ENCODE peak calls at places on chromosomes 13 and 19, in six cellular contexts. One of them, this sample, is unnamed.

GRCh38 chr13:101026736-101027398 is 352.3 kb upstream of the TMTC4 start:
- DNase-seq in H1: no peak
- DNase-seq in A549: no peak
- DNase-seq in endothelial cell of umbilical vein: no peak
- DNase-seq in K562: no peak
- DNase-seq in HepG2: no peak
- DNase-seq in this sample: no peak

GRCh38 chr19:21638776-21639175 is 128.6 kb downstream of the ZNF100 start:
- DNase-seq in H1: no peak
- DNase-seq in A549: no peak
- DNase-seq in endothelial cell of umbilical vein: no peak
- DNase-seq in K562: no peak
- DNase-seq in HepG2: no peak
- DNase-seq in this sample: no peak

GRCh38 chr13:40681341-40682051 is 15.1 kb upstream of the FOXO1 start:
- DNase-seq in H1: no peak
- DNase-seq in A549: no peak
- DNase-seq in endothelial cell of umbilical vein: peak
- DNase-seq in K562: peak
- DNase-seq in HepG2: no peak
- DNase-seq in this sample: no peak

GRCh38 chr13:112968910-112969691 is at the start of gene MCF2L:
- DNase-seq in H1: no peak
- DNase-seq in A549: peak
- DNase-seq in endothelial cell of umbilical vein: peak
- DNase-seq in K562: no peak
- DNase-seq in HepG2: peak
- DNase-seq in this sample: no peak

GRCh38 chr19:47699360-47699917 is 13.8 kb upstream of the EHD2 start:
- DNase-seq in H1: no peak
- DNase-seq in A549: peak
- DNase-seq in endothelial cell of umbilical vein: peak
- DNase-seq in K562: peak
- DNase-seq in HepG2: peak
- DNase-seq in this sample: peak

GRCh38 chr19:5627395-5627904 is 4.6 kb downstream of the SAFB start:
- DNase-seq in H1: no peak
- DNase-seq in A549: no peak
- DNase-seq in endothelial cell of umbilical vein: no peak
- DNase-seq in K562: peak
- DNase-seq in HepG2: no peak
- DNase-seq in this sample: peak

GRCh38 chr13:73293902-73294523 is 235.2 kb downstream of the KLF5 start:
- DNase-seq in H1: peak
- DNase-seq in A549: no peak
- DNase-seq in endothelial cell of umbilical vein: no peak
- DNase-seq in K562: no peak
- DNase-seq in HepG2: peak
- DNase-seq in this sample: no peak

GRCh38 chr19:543912-544608 is at the start of gene GZMM:
- DNase-seq in H1: no peak
- DNase-seq in A549: no peak
- DNase-seq in endothelial cell of umbilical vein: no peak
- DNase-seq in K562: peak
- DNase-seq in HepG2: no peak
- DNase-seq in this sample: no peak

GRCh38 chr13:111248822-111249221 is 71.6 kb upstream of the TEX29 start:
- DNase-seq in H1: no peak
- DNase-seq in A549: no peak
- DNase-seq in endothelial cell of umbilical vein: no peak
- DNase-seq in K562: no peak
- DNase-seq in HepG2: no peak
- DNase-seq in this sample: no peak

GRCh38 chr13:86051134-86052103 is 252.2 kb upstream of the SLITRK6 start:
- DNase-seq in H1: no peak
- DNase-seq in A549: peak
- DNase-seq in endothelial cell of umbilical vein: no peak
- DNase-seq in K562: no peak
- DNase-seq in HepG2: no peak
- DNase-seq in this sample: no peak

GRCh38 chr13:20716951-20717350 is 13.5 kb downstream of the IL17D start:
- DNase-seq in H1: no peak
- DNase-seq in A549: no peak
- DNase-seq in endothelial cell of umbilical vein: no peak
- DNase-seq in K562: no peak
- DNase-seq in HepG2: no peak
- DNase-seq in this sample: no peak

GRCh38 chr13:51783432-51784094 is 20.4 kb downstream of the DHRS12 start:
- DNase-seq in H1: no peak
- DNase-seq in A549: no peak
- DNase-seq in endothelial cell of umbilical vein: no peak
- DNase-seq in K562: no peak
- DNase-seq in HepG2: no peak
- DNase-seq in this sample: no peak

GRCh38 chr19:47247308-47247990 is 8.9 kb upstream of the CCDC9 start:
- DNase-seq in H1: no peak
- DNase-seq in A549: peak
- DNase-seq in endothelial cell of umbilical vein: peak
- DNase-seq in K562: peak
- DNase-seq in HepG2: peak
- DNase-seq in this sample: peak

GRCh38 chr13:36571444-36571843 is 102.4 kb upstream of the SERTM1 start:
- DNase-seq in H1: no peak
- DNase-seq in A549: no peak
- DNase-seq in endothelial cell of umbilical vein: no peak
- DNase-seq in K562: no peak
- DNase-seq in HepG2: no peak
- DNase-seq in this sample: no peak

GRCh38 chr19:50312967-50313811 is 16.0 kb downstream of the KCNC3 start:
- DNase-seq in H1: no peak
- DNase-seq in A549: no peak
- DNase-seq in endothelial cell of umbilical vein: no peak
- DNase-seq in K562: no peak
- DNase-seq in HepG2: no peak
- DNase-seq in this sample: no peak

GRCh38 chr19:46076951-46077814 is 36.4 kb upstream of the IGFL4 start:
- DNase-seq in H1: peak
- DNase-seq in A549: peak
- DNase-seq in endothelial cell of umbilical vein: peak
- DNase-seq in K562: peak
- DNase-seq in HepG2: peak
- DNase-seq in this sample: peak

GRCh38 chr19:45515081-45515624 is 7.9 kb downstream of the VASP start:
- DNase-seq in H1: no peak
- DNase-seq in A549: no peak
- DNase-seq in endothelial cell of umbilical vein: no peak
- DNase-seq in K562: peak
- DNase-seq in HepG2: peak
- DNase-seq in this sample: no peak

GRCh38 chr13:25085125-25085742 is 10.7 kb upstream of the PABPC3 start:
- DNase-seq in H1: no peak
- DNase-seq in A549: peak
- DNase-seq in endothelial cell of umbilical vein: peak
- DNase-seq in K562: no peak
- DNase-seq in HepG2: peak
- DNase-seq in this sample: peak

GRCh38 chr13:75305057-75305456 is 176.9 kb downstream of the TBC1D4 start:
- DNase-seq in H1: no peak
- DNase-seq in A549: no peak
- DNase-seq in endothelial cell of umbilical vein: peak
- DNase-seq in K562: no peak
- DNase-seq in HepG2: no peak
- DNase-seq in this sample: no peak
- TF ChIP-seq JUN in H1: no peak
- TF ChIP-seq JUN in A549: no peak
- TF ChIP-seq JUN in endothelial cell of umbilical vein: no peak
- TF ChIP-seq JUN in K562: no peak
- TF ChIP-seq JUN in HepG2: no peak
- TF ChIP-seq JUN in this sample: no peak

DNA sequence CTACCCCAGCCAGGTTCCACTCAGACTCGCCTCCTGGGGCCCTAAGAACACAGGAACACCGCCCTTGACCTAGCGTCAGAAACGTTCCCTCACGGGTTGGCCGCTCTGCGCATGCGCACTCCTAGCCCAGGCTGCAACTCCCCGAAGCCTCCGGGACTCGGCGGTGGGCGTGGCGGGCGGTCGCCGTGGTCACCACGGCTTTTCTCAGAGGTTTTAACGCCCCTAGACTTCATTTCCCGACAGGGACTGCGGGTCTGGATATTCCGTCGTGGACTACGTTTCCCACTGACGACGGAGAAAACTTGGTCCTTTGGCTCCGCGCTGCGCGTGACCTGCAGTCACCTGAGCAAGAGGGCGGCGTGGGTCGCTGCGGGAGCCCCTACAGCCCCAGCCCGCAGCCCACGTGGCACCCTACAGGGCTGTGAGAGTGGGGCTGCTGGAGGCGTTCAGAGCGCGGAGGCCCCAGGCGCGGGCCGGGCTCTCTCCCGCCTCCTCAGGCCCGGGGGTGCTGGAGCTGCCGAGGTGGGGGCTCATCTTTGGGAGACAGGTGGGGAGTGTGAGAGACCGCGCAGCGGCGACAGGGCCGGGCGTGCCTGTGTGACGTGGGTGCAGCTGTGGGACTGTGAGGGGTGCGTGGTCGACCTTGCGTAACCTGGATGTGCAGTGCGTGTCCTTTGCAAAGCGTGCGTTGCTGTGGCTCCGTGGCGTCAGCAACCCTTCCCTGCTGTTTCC is 38.0 kb upstream of the ZNF573 start:
- DNase-seq in H1: peak
- DNase-seq in A549: no peak
- DNase-seq in endothelial cell of umbilical vein: peak
- DNase-seq in K562: no peak
- DNase-seq in HepG2: no peak
- DNase-seq in this sample: peak
- TF ChIP-seq JUN in H1: no peak
- TF ChIP-seq JUN in A549: no peak
- TF ChIP-seq JUN in endothelial cell of umbilical vein: no peak
- TF ChIP-seq JUN in K562: no peak
- TF ChIP-seq JUN in HepG2: no peak
- TF ChIP-seq JUN in this sample: peak

GRCh38 chr13:109840201-109840892 is 54.0 kb upstream of the IRS2 start:
- DNase-seq in H1: no peak
- DNase-seq in A549: no peak
- DNase-seq in endothelial cell of umbilical vein: no peak
- DNase-seq in K562: no peak
- DNase-seq in HepG2: no peak
- DNase-seq in this sample: no peak
- TF ChIP-seq JUN in H1: no peak
- TF ChIP-seq JUN in A549: no peak
- TF ChIP-seq JUN in endothelial cell of umbilical vein: no peak
- TF ChIP-seq JUN in K562: no peak
- TF ChIP-seq JUN in HepG2: no peak
- TF ChIP-seq JUN in this sample: no peak

DNA sequence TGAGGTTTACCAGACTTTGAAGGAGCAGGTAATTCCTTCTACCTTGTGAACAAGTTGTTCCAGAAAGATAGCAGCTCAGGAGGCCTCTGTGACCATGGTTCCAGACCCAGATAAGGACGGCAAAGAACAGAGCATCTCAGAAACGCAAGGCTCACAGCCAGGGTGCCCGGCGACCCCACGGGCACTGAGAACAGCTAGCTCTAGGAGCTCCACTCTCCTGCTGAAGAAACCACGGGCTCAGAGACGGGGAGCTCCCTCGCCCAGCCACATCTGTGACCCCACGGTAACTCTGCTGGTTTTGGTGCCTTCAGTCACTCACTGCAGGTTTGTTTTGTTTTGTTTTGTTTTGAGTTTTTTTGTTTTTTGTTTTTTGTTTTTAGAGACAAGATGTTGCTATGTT is 16.0 kb upstream of the NCCRP1 start:
- DNase-seq in H1: no peak
- DNase-seq in A549: no peak
- DNase-seq in endothelial cell of umbilical vein: no peak
- DNase-seq in K562: no peak
- DNase-seq in HepG2: no peak
- DNase-seq in this sample: no peak
- TF ChIP-seq JUN in H1: no peak
- TF ChIP-seq JUN in A549: no peak
- TF ChIP-seq JUN in endothelial cell of umbilical vein: no peak
- TF ChIP-seq JUN in K562: no peak
- TF ChIP-seq JUN in HepG2: no peak
- TF ChIP-seq JUN in this sample: no peak

This sample was measured in WTC11.